ENCODE peak calls at places on chromosomes 2 and 18, in four cellular contexts. U is tibial artery, I is GM12878, H is stomach. P is an unnamed sample.

GRCh38 chr18:26747131-26747475 is 118.4 kb downstream of the AQP4 start:
- DNase-seq in I (no peak), H (no peak), U (no peak), P (no peak)

GRCh38 chr2:127584047-127584446 is 48.6 kb downstream of the MYO7B start:
- DNase-seq in H (peak), U (no peak), I (no peak), P (no peak)

GRCh38 chr18:73549236-73549635 is 598.4 kb downstream of the FBXO15 start:
- DNase-seq in H (no peak), I (no peak), U (no peak), P (no peak)

GRCh38 chr18:61597321-61597720 is 264.1 kb downstream of the CDH20 start:
- DNase-seq in H (no peak), I (no peak), U (no peak), P (no peak)

GRCh38 chr2:12607971-12608370 is 108.8 kb upstream of the TRIB2 start:
- DNase-seq in I (no peak), H (no peak), U (no peak), P (no peak)

GRCh38 chr18:3451166-3451988 is 1.4 kb downstream of the TGIF1 start:
- DNase-seq in I (no peak), H (peak), U (peak), P (peak)

GRCh38 chr2:239160226-239161143 is 240.3 kb downstream of the HDAC4 start:
- DNase-seq in H (peak), I (no peak), U (peak), P (peak)

GRCh38 chr2:8761529-8762164 is 75.8 kb downstream of the KIDINS220 start:
- DNase-seq in H (no peak), U (no peak), I (peak), P (no peak)

GRCh38 chr18:27404855-27405254 is 219.7 kb upstream of the CHST9 start:
- DNase-seq in I (no peak), H (no peak), U (no peak), P (no peak)

GRCh38 chr18:12518326-12518725 is 110.6 kb downstream of the PRELID3A start:
- DNase-seq in I (no peak), H (no peak), U (no peak), P (no peak)

GRCh38 chr2:46749042-46749461 is 166.6 kb downstream of the MCFD2 start:
- DNase-seq in H (no peak), U (no peak), I (no peak), P (no peak)

GRCh38 chr2:105373344-105373781 is 25.5 kb downstream of the FHL2 start:
- DNase-seq in H (peak), U (peak), I (no peak), P (no peak)

GRCh38 chr2:56127013-56127772 is 56.6 kb upstream of the CCDC85A start:
- DNase-seq in I (no peak), H (no peak), U (no peak), P (no peak)

GRCh38 chr18:12086677-12087482 is 6.8 kb upstream of the ANKRD62 start:
- DNase-seq in H (no peak), I (no peak), U (no peak), P (peak)

GRCh38 chr2:209663149-209663548 is 108.5 kb upstream of the UNC80 start:
- DNase-seq in I (no peak), U (no peak), H (no peak), P (no peak)

GRCh38 chr2:236959876-236960275 is 125.8 kb upstream of the COPS8 start:
- DNase-seq in H (peak), I (no peak), U (peak), P (no peak)

GRCh38 chr2:242043538-242044205 is 174.1 kb downstream of the RTP5 start:
- DNase-seq in U (no peak), I (no peak), H (no peak), P (no peak)

GRCh38 chr2:13056259-13056843 is 339.6 kb downstream of the TRIB2 start:
- DNase-seq in I (no peak), U (no peak), H (no peak), P (no peak)

GRCh38 chr2:159518321-159519005 is 97.9 kb downstream of the BAZ2B start:
- DNase-seq in H (no peak), U (no peak), I (no peak), P (no peak)

GRCh38 chr2:55948176-55948921 is 24.8 kb upstream of the EFEMP1 start:
- DNase-seq in H (no peak), I (no peak), U (no peak), P (no peak)

DNA sequence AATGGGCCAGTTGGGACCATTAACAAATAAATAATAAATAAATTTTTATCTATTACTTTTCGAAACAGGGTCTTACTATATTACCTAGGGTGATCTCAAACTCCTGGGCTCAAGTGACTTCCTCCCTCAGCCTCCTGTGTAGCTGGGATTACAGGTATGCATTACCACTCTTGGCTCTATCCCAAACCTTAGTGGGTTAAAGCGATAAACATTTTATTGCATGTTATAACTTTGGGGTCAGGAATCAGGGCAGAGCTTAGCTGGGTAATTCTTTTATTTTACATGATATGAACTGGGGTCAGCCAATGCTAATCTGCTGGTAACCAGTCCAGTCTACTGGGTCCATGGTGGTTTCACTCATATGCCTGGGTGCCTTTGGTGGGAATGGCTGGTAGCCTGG is 127.8 kb downstream of the MYO3B start:
- DNase-seq in I (no peak), U (no peak), H (no peak), P (no peak)
- H3K27ac ChIP-seq in I (no peak), U (no peak), H (no peak), P (no peak)

GRCh38 chr2:240885566-240885965 is 10.4 kb downstream of the MAB21L4 start:
- DNase-seq in I (no peak), H (no peak), U (no peak), P (no peak)

GRCh38 chr2:240884745-240885144 is 11.2 kb downstream of the MAB21L4 start:
- DNase-seq in U (no peak), H (no peak), I (no peak), P (no peak)

GRCh38 chr2:240886678-240887574 is 9.0 kb downstream of the MAB21L4 start:
- DNase-seq in H (peak), I (no peak), U (no peak), P (peak)

GRCh38 chr2:240887631-240888030 is 8.3 kb downstream of the MAB21L4 start:
- DNase-seq in H (no peak), I (no peak), U (no peak), P (peak)

DNA sequence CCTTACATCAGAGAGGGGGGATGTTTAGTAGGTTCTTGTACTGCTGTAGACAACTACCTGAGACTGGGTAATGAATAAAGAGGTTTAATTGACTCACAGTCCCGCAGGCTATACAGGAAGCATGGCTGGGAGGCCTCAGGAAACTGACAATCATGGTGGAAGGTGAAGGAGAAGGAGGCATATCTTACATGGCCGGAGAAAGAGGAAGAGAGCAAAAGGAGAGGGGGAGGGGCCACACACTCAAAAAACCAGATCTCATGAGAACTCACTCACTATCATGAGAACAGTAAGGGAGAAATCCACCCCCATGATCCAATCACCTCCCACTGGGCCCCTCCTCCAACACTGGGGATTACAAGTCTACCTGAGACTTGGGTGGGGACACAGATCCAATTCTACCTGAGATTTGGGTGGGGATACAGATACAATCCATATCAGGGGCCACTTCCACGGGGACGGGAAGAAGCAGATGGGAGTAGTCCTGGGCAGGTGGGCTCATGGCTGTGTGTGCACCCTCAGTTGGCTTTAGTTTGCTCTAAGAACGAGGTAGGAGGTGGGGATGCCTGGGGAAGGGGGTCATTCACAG is 9.9 kb downstream of the MAB21L4 start:
- DNase-seq in I (no peak), U (no peak), H (no peak), P (peak)
- H3K4me3 ChIP-seq in I (no peak), U (no peak), H (no peak), P (no peak)

GRCh38 chr18:57909620-57910019 is 106.5 kb upstream of the ATP8B1 start:
- DNase-seq in I (no peak), H (no peak), U (no peak), P (no peak)
- H3K27ac ChIP-seq in I (no peak), H (no peak), U (no peak), P (no peak)

DNA sequence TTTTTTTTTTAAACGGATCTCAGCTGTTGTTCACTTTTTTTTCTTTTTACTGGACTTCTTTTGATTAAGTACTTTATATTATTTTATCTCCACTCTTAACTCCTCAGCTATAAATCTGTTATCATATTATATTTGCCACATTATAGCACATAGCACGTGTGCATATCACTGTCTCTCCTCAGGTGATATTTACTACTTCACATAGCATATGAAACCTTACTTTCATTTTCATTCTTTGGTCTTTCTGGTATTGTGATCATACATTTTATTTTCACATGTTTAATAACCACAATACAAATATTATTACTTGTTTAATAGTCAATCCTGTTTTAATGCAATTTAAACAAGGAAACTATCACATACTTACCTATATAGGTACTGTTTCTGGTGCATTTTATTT is 993.1 kb upstream of the TMEFF2 start:
- DNase-seq in H (no peak), I (no peak), U (no peak), P (no peak)
- H3K4me3 ChIP-seq in H (no peak), I (no peak), U (no peak), P (no peak)

GRCh38 chr2:54640834-54641540 is 82.5 kb upstream of the EML6 start:
- DNase-seq in I (no peak), U (no peak), H (no peak), P (no peak)
- H3K27ac ChIP-seq in I (no peak), U (no peak), H (peak), P (peak)

GRCh38 chr18:37393221-37393828 is 172.3 kb downstream of the CELF4 start:
- DNase-seq in I (no peak), H (no peak), U (no peak), P (no peak)

GRCh38 chr18:37395138-37395537 is 170.5 kb downstream of the CELF4 start:
- DNase-seq in H (no peak), U (no peak), I (no peak), P (no peak)

GRCh38 chr18:37392648-37393047 is 172.9 kb downstream of the CELF4 start:
- DNase-seq in H (no peak), I (no peak), U (no peak), P (no peak)

GRCh38 chr18:37394610-37394965 is 171.0 kb downstream of the CELF4 start:
- DNase-seq in I (no peak), H (no peak), U (no peak), P (no peak)

DNA sequence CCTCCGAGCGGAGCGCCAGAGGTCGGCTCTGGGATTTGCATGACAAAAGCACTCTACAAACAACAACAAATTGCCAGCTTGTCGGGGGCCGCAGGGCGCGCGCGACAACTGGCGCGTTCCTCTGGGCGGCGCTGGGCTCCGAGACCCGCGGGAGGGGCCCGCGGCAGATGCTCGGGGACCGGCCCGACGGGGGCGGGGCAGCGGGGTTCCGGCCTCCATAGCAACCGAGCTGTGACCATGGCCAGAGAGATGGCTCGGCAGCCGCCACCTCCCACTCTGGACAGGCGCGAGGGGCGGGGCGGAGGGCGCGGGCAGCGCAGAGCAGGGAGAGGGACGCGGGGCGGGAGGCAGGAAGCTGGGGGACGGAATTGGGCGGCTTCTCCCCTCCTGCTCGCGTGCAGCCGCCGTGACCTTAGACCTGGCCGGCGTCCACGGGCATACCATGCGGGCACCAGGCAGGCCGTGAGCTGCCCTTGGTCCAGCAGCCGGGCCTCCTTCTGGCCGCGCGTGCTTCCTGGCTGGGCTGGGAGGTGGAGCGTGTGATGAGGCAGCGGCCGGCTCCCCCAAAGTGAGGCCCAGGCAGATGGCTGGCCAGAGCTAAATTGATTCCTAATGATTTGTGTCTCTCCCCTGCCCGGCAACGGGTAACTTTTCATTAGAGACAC is 171.5 kb downstream of the CELF4 start:
- DNase-seq in I (no peak), U (peak), H (peak), P (peak)
- H3K4me3 ChIP-seq in I (no peak), U (peak), H (peak), P (peak)

GRCh38 chr18:22485808-22486244 is 68.1 kb upstream of the CTAGE1 start:
- DNase-seq in H (no peak), I (no peak), U (no peak), P (no peak)
- H3K27ac ChIP-seq in H (no peak), I (no peak), U (no peak), P (no peak)

GRCh38 chr2:174025271-174026121 is 60.3 kb upstream of the SP3 start:
- DNase-seq in H (peak), U (peak), I (no peak), P (peak)
- H3K4me3 ChIP-seq in H (no peak), U (no peak), I (no peak), P (no peak)

GRCh38 chr2:25491003-25491696 is 149.4 kb upstream of the DNMT3A start:
- DNase-seq in I (no peak), U (no peak), H (no peak), P (no peak)

GRCh38 chr2:25490220-25490619 is 148.5 kb upstream of the DNMT3A start:
- DNase-seq in U (no peak), I (no peak), H (no peak), P (no peak)

GRCh38 chr2:25492726-25493125 is 151.0 kb upstream of the DNMT3A start:
- DNase-seq in I (no peak), H (no peak), U (no peak), P (no peak)

GRCh38 chr2:25493207-25493606 is 151.5 kb upstream of the DNMT3A start:
- DNase-seq in I (no peak), H (no peak), U (no peak), P (no peak)

GRCh38 chr2:25491966-25492532 is 150.3 kb upstream of the DNMT3A start:
- DNase-seq in I (no peak), U (no peak), H (no peak), P (no peak)
- H3K27ac ChIP-seq in I (no peak), U (no peak), H (no peak), P (no peak)

GRCh38 chr2:103819599-103819998 is 1034.3 kb upstream of the POU3F3 start:
- DNase-seq in H (no peak), U (no peak), I (no peak), P (no peak)

GRCh38 chr2:103815732-103816131 is 1038.2 kb upstream of the POU3F3 start:
- DNase-seq in I (no peak), U (no peak), H (no peak), P (no peak)

GRCh38 chr2:103823847-103824246 is 1030.1 kb upstream of the POU3F3 start:
- DNase-seq in U (no peak), H (no peak), I (no peak), P (no peak)

GRCh38 chr2:103817746-103818145 is 1036.2 kb upstream of the POU3F3 start:
- DNase-seq in H (no peak), U (no peak), I (no peak), P (no peak)

DNA sequence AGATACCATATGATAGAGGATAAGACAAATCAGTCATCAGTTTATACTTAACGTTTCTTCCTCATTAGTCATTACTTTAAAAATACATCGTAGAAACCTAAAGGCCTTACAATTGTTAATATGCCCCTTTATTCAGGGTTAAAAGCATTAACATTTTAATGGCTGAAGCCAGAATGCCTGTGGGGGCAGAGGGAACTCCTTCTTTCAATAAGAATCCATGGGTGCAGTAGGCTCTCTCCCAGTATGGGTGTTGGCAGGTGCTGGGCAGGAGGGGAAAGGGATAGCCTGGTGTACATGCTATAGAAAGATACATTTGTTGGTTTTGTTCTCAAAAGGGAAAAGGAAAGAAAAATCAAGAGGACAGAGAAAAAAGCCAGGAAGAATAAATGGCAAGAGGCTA is 1035.7 kb upstream of the POU3F3 start:
- DNase-seq in H (no peak), U (no peak), I (no peak), P (no peak)
- H3K4me3 ChIP-seq in H (no peak), U (no peak), I (no peak), P (no peak)